ENCODE peak calls at places on chromosomes 4 and X, in eight cellular contexts. G is AG09309, N is spleen, E is BE2C, R is iris pigment epithelial cell, J is activated T-cell treated with anti-CD3 and anti-CD28 coated beads for 1 hour, H is BJ, B is sciatic nerve. Q is an unnamed sample.

GRCh38 chrX:139559383-139560042 is 29.0 kb downstream of the F9 start:
- DNase-seq in G (peak), N (no peak), E (peak), R (peak), J (no peak), H (no peak), B (no peak), Q (no peak)

GRCh38 chr4:40214661-40215418 is 18.0 kb downstream of the RHOH start:
- DNase-seq in G (no peak), N (no peak), E (no peak), R (no peak), J (no peak), H (no peak), B (no peak), Q (no peak)

GRCh38 chr4:185540040-185540439 is 4.7 kb upstream of the PDLIM3 start:
- DNase-seq in G (no peak), N (no peak), E (no peak), R (no peak), J (no peak), H (no peak), B (no peak), Q (no peak)

GRCh38 chr4:101018836-101019235 is 328.5 kb downstream of the PPP3CA start:
- DNase-seq in G (no peak), N (no peak), E (no peak), R (no peak), J (no peak), H (no peak), B (no peak), Q (no peak)

GRCh38 chr4:119106036-119107000 is 29.3 kb upstream of the MYOZ2 start:
- DNase-seq in G (no peak), N (no peak), E (no peak), R (peak), J (no peak), H (no peak), B (no peak), Q (no peak)

GRCh38 chrX:132940727-132941162 is 17.7 kb downstream of the HS6ST2 start:
- DNase-seq in G (no peak), N (no peak), E (no peak), R (no peak), J (no peak), H (no peak), B (no peak), Q (no peak)

GRCh38 chrX:45233541-45233940 is 32.9 kb upstream of the DIPK2B start:
- DNase-seq in G (no peak), N (no peak), E (no peak), R (peak), J (no peak), H (no peak), B (no peak), Q (no peak)

GRCh38 chrX:30308263-30309138 is 689 bp downstream of the NR0B1 start:
- DNase-seq in G (no peak), N (peak), E (peak), R (no peak), J (no peak), H (no peak), B (no peak), Q (no peak)

GRCh38 chr4:114281561-114281960 is 302.1 kb upstream of the ARSJ start:
- DNase-seq in G (peak), N (no peak), E (no peak), R (peak), J (no peak), H (peak), B (no peak), Q (no peak)

GRCh38 chrX:118370921-118371624 is 25.2 kb downstream of the WDR44 start:
- DNase-seq in G (no peak), N (no peak), E (no peak), R (peak), J (no peak), H (no peak), B (no peak), Q (no peak)

GRCh38 chr4:132502096-132502552 is 647.0 kb upstream of the PCDH10 start:
- DNase-seq in G (no peak), N (no peak), E (no peak), R (no peak), J (no peak), H (no peak), B (no peak), Q (no peak)

GRCh38 chr4:134024251-134024650 is 177.3 kb downstream of the PABPC4L start:
- DNase-seq in G (no peak), N (no peak), E (peak), R (peak), J (no peak), H (no peak), B (no peak), Q (no peak)

GRCh38 chr4:55876387-55876786 is 22.9 kb downstream of the EXOC1 start:
- DNase-seq in G (no peak), N (no peak), E (no peak), R (peak), J (no peak), H (no peak), B (no peak), Q (no peak)

GRCh38 chrX:5431823-5432222 is 796.8 kb downstream of the NLGN4X start:
- DNase-seq in G (no peak), N (no peak), E (no peak), R (no peak), J (no peak), H (no peak), B (no peak), Q (no peak)

GRCh38 chrX:45756562-45756961 is 555.9 kb upstream of the DIPK2B start:
- DNase-seq in G (no peak), N (no peak), E (no peak), R (no peak), J (no peak), H (no peak), B (no peak), Q (no peak)

GRCh38 chr4:169219440-169219839 is 51.3 kb downstream of the SH3RF1 start:
- DNase-seq in G (no peak), N (no peak), E (no peak), R (no peak), J (no peak), H (no peak), B (no peak), Q (no peak)

GRCh38 chrX:129842510-129843208 is 1.0 kb downstream of the ZDHHC9 start:
- DNase-seq in G (no peak), N (peak), E (no peak), R (peak), J (no peak), H (peak), B (peak), Q (no peak)

GRCh38 chrX:94831364-94831763 is 1157.4 kb downstream of the FAM133A start:
- DNase-seq in G (no peak), N (no peak), E (no peak), R (peak), J (no peak), H (no peak), B (no peak), Q (no peak)

GRCh38 chr4:89296871-89297270 is 10.7 kb downstream of the GPRIN3 start:
- DNase-seq in G (no peak), N (no peak), E (no peak), R (no peak), J (no peak), H (no peak), B (no peak), Q (no peak)

GRCh38 chr4:37977471-37978452 is 17.6 kb downstream of the PTTG2 start:
- DNase-seq in G (peak), N (peak), E (peak), R (peak), J (peak), H (no peak), B (peak), Q (peak)

GRCh38 chr4:160194716-160195115 is 1091.8 kb downstream of the RAPGEF2 start:
- DNase-seq in G (no peak), N (peak), E (no peak), R (no peak), J (no peak), H (no peak), B (no peak), Q (no peak)

Q was measured in KG1.